ENCODE peak calls at places on chromosomes 4 and X, in six cellular contexts. One of them, this sample, is unnamed.
A peak's percentile ranks its signal among the peaks of the same experiment; 100 is the strongest.

GRCh38 chr4:53714377-53715140 is 123.3 kb upstream of the LNX1 start:
- DNase-seq in GM12891: no peak
- DNase-seq in HepG2: no peak
- DNase-seq in K562: no peak
- DNase-seq in H1: no peak
- DNase-seq in GM12878: no peak
- DNase-seq in this sample: no peak

GRCh38 chr4:142984871-142985585 is 138.9 kb upstream of the INPP4B start:
- DNase-seq in GM12891: no peak
- DNase-seq in HepG2: peak; percentile 23
- DNase-seq in K562: peak; percentile 1
- DNase-seq in H1: peak; percentile 48
- DNase-seq in GM12878: no peak
- DNase-seq in this sample: no peak

GRCh38 chrX:132426695-132427281 is 62.0 kb downstream of the MBNL3 start:
- DNase-seq in GM12891: no peak
- DNase-seq in HepG2: no peak
- DNase-seq in K562: no peak
- DNase-seq in H1: no peak
- DNase-seq in GM12878: no peak
- DNase-seq in this sample: no peak

GRCh38 chr4:118801895-118802575 is 33.9 kb downstream of the SEC24D start:
- DNase-seq in GM12891: no peak
- DNase-seq in HepG2: no peak
- DNase-seq in K562: no peak
- DNase-seq in H1: no peak
- DNase-seq in GM12878: no peak
- DNase-seq in this sample: no peak

GRCh38 chr4:174460684-174461083 is 61.6 kb downstream of the HPGD start:
- DNase-seq in GM12891: no peak
- DNase-seq in HepG2: no peak
- DNase-seq in K562: no peak
- DNase-seq in H1: no peak
- DNase-seq in GM12878: no peak
- DNase-seq in this sample: no peak

GRCh38 chr4:1170156-1170804 is 2.1 kb downstream of the SPON2 start:
- DNase-seq in GM12891: no peak
- DNase-seq in HepG2: no peak
- DNase-seq in K562: no peak
- DNase-seq in H1: no peak
- DNase-seq in GM12878: no peak
- DNase-seq in this sample: no peak

GRCh38 chr4:159142985-159143384 is 40.1 kb downstream of the RAPGEF2 start:
- DNase-seq in GM12891: no peak
- DNase-seq in HepG2: no peak
- DNase-seq in K562: no peak
- DNase-seq in H1: no peak
- DNase-seq in GM12878: no peak
- DNase-seq in this sample: no peak

GRCh38 chrX:141405486-141405877 is 163.2 kb upstream of the SPANXC start:
- DNase-seq in GM12891: no peak
- DNase-seq in HepG2: no peak
- DNase-seq in K562: no peak
- DNase-seq in H1: no peak
- DNase-seq in GM12878: no peak
- DNase-seq in this sample: no peak

GRCh38 chrX:145861818-145862217 is 44.2 kb downstream of the SLITRK2 start:
- DNase-seq in GM12891: no peak
- DNase-seq in HepG2: no peak
- DNase-seq in K562: no peak
- DNase-seq in H1: no peak
- DNase-seq in GM12878: no peak
- DNase-seq in this sample: no peak

GRCh38 chr4:14771504-14772175 is 230.6 kb upstream of the CPEB2 start:
- DNase-seq in GM12891: no peak
- DNase-seq in HepG2: no peak
- DNase-seq in K562: no peak
- DNase-seq in H1: no peak
- DNase-seq in GM12878: no peak
- DNase-seq in this sample: no peak

GRCh38 chr4:127870688-127871087 is 10.0 kb upstream of the PLK4 start:
- DNase-seq in GM12891: no peak
- DNase-seq in HepG2: no peak
- DNase-seq in K562: peak; percentile 70
- DNase-seq in H1: no peak
- DNase-seq in GM12878: no peak
- DNase-seq in this sample: no peak

GRCh38 chr4:6526696-6527095 is 48.3 kb upstream of the MAN2B2 start:
- DNase-seq in GM12891: no peak
- DNase-seq in HepG2: no peak
- DNase-seq in K562: no peak
- DNase-seq in H1: no peak
- DNase-seq in GM12878: no peak
- DNase-seq in this sample: no peak

GRCh38 chrX:10841579-10841978 is 221.2 kb upstream of the MID1 start:
- DNase-seq in GM12891: no peak
- DNase-seq in HepG2: no peak
- DNase-seq in K562: peak; percentile 30
- DNase-seq in H1: no peak
- DNase-seq in GM12878: no peak
- DNase-seq in this sample: no peak

GRCh38 chr4:40308528-40309122 is 26.5 kb upstream of the CHRNA9 start:
- DNase-seq in GM12891: no peak
- DNase-seq in HepG2: no peak
- DNase-seq in K562: no peak
- DNase-seq in H1: no peak
- DNase-seq in GM12878: no peak
- DNase-seq in this sample: no peak

GRCh38 chr4:4328840-4329239 is 38.8 kb downstream of the ZBTB49 start:
- DNase-seq in GM12891: no peak
- DNase-seq in HepG2: no peak
- DNase-seq in K562: no peak
- DNase-seq in H1: no peak
- DNase-seq in GM12878: no peak
- DNase-seq in this sample: no peak

GRCh38 chr4:181662383-181662782 is 580.8 kb upstream of the TENM3 start:
- DNase-seq in GM12891: no peak
- DNase-seq in HepG2: no peak
- DNase-seq in K562: no peak
- DNase-seq in H1: no peak
- DNase-seq in GM12878: no peak
- DNase-seq in this sample: no peak

GRCh38 chr4:140764785-140765392 is 8.7 kb upstream of the TBC1D9 start:
- DNase-seq in GM12891: no peak
- DNase-seq in HepG2: no peak
- DNase-seq in K562: no peak
- DNase-seq in H1: no peak
- DNase-seq in GM12878: no peak
- DNase-seq in this sample: no peak

GRCh38 chr4:180665994-180666818 is 1577.0 kb upstream of the TENM3 start:
- DNase-seq in GM12891: peak; percentile 14
- DNase-seq in HepG2: peak; percentile 47
- DNase-seq in K562: peak; percentile 45
- DNase-seq in H1: no peak
- DNase-seq in GM12878: no peak
- DNase-seq in this sample: peak; percentile 10

GRCh38 chr4:99459546-99460042 is 24.5 kb upstream of the ADH7 start:
- DNase-seq in GM12891: no peak
- DNase-seq in HepG2: no peak
- DNase-seq in K562: no peak
- DNase-seq in H1: no peak
- DNase-seq in GM12878: no peak
- DNase-seq in this sample: no peak

GRCh38 chrX:154309041-154309775 is 13.6 kb downstream of the TKTL1 start:
- DNase-seq in GM12891: no peak
- DNase-seq in HepG2: no peak
- DNase-seq in K562: no peak
- DNase-seq in H1: no peak
- DNase-seq in GM12878: no peak
- DNase-seq in this sample: no peak

GRCh38 chr4:174154455-174154854 is 129.0 kb downstream of the FBXO8 start:
- DNase-seq in GM12891: no peak
- DNase-seq in HepG2: no peak
- DNase-seq in K562: peak; percentile 64
- DNase-seq in H1: no peak
- DNase-seq in GM12878: no peak
- DNase-seq in this sample: no peak

GRCh38 chrX:39836802-39837420 is 260.8 kb downstream of the BCOR start:
- DNase-seq in GM12891: no peak
- DNase-seq in HepG2: no peak
- DNase-seq in K562: no peak
- DNase-seq in H1: no peak
- DNase-seq in GM12878: no peak
- DNase-seq in this sample: no peak

DNA sequence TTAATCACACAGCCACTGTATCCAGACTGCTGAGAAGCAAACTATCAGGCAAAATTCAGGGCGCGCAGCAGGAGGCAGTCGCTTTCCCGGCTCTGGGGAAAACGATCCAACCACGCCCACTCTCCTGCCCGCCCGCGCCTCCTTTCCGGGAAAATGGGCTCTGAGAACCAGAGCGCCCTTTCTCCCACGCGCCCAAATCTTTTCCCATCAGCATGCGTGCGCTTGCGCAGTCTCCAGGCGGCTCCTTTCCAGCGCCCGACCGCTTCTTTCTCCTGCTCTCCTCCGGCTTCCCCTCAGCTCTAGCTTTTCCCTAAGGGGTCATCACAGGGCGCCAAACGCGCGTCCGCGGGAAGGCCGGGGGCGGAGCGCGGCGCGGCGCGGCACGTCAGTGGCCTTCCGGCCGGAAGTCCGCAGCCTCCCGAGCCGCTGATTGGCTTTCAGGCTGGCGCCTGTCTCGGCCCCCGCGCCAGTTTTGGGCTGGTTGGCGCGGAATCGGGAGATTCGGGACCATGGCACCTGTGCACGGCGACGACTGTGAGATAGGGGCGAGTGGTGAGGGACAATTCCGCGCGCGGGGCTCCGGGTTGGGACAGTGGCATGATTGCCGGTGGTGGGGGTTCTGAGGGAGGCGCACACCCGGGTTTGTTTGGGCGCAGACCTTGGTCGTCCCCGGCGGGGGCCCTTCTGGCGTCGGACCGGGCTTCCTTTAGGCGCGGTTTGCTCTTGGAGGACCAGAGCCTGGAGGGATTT is at the start of gene POLA1:
- DNase-seq in GM12891: peak; percentile 70
- DNase-seq in HepG2: peak; percentile 92
- DNase-seq in K562: peak; percentile 96
- DNase-seq in H1: peak; percentile 89
- DNase-seq in GM12878: peak; percentile 55
- DNase-seq in this sample: peak; percentile 73
- TF ChIP-seq POLR2A in GM12891: no peak
- TF ChIP-seq POLR2A in HepG2: peak; percentile 60
- TF ChIP-seq POLR2A in K562: peak; percentile 86
- TF ChIP-seq POLR2A in H1: peak; percentile 85
- TF ChIP-seq POLR2A in GM12878: peak; percentile 84
- TF ChIP-seq POLR2A in this sample: peak; percentile 59

DNA sequence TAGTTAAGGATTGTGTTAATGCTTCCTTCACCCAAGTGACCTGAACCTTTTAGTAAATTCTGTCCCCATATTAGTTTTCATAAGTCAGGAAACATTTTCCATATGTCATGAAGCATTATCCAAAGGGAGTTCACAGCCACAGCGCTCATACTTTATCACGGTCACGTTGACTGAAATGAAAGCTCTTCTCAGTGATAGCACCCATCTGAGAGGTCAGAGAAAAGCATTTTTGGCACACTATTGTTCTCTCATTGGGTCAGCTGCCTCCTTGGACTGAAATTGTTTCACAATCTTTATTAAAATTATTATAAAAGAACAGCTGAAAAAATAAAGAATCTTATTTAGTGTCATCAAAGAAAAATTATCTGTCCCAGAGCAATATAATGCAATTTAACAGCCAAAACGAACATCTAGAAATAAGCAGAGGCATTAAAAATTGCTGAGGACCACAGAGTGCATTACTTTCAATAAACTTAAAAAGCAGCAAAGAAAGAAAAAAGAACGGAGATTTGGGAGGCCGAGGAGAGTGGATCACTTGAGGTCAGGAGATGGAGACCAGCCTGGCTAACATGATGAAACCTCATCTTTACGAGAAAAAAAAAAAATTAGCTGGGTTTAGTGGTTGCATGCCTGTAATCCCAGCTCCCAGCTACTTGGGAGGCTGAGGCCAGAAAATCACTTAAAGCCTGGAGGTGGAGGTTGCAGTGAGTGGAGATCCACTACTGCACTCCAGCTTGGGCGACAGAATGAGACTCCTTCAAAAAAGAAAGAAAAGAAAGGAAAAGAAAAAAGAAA is 680.8 kb upstream of the FAM241A start:
- DNase-seq in GM12891: no peak
- DNase-seq in HepG2: no peak
- DNase-seq in K562: no peak
- DNase-seq in H1: no peak
- DNase-seq in GM12878: no peak
- DNase-seq in this sample: no peak
- TF ChIP-seq TAF1 in GM12891: no peak
- TF ChIP-seq TAF1 in HepG2: no peak
- TF ChIP-seq TAF1 in K562: no peak
- TF ChIP-seq TAF1 in H1: no peak
- TF ChIP-seq TAF1 in GM12878: no peak
- TF ChIP-seq TAF1 in this sample: no peak

DNA sequence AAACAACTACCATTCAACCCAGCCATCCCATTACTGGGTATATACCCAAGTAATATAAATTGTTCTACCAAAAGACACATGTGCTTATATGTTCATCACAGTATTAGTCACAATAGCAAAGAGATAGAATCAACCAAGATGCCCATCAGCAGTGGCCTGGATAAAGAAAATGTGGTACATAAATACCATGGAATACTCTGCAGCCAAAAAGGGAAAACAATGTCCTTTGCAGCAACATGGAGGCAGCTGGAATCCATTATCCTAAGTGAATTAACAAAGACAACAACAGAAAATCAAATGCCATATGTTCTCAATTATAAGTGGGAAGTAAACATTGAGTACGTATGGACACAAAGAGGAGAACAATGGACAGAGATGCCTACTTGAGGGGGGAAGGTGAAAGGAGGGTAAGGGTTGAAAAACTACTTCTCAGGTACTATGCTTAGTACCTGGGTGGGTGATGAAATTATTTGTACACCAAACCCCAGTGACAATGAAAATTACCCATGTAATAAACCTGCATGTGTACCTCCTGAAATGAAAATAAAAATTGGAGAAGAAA is 632.1 kb upstream of the AADAT start:
- DNase-seq in GM12891: no peak
- DNase-seq in HepG2: no peak
- DNase-seq in K562: no peak
- DNase-seq in H1: no peak
- DNase-seq in GM12878: no peak
- DNase-seq in this sample: no peak
- TF ChIP-seq POLR2AphosphoS5 in GM12891: no peak
- TF ChIP-seq POLR2AphosphoS5 in HepG2: no peak
- TF ChIP-seq POLR2AphosphoS5 in K562: no peak
- TF ChIP-seq POLR2AphosphoS5 in H1: no peak
- TF ChIP-seq POLR2AphosphoS5 in GM12878: no peak
- TF ChIP-seq POLR2AphosphoS5 in this sample: no peak

GRCh38 chrX:34656842-34657780 is at the start of gene TMEM47:
- DNase-seq in GM12891: peak; percentile 7
- DNase-seq in HepG2: no peak
- DNase-seq in K562: peak; percentile 34
- DNase-seq in H1: peak; percentile 72
- DNase-seq in GM12878: no peak
- DNase-seq in this sample: no peak
- TF ChIP-seq POLR2A in GM12891: no peak
- TF ChIP-seq POLR2A in HepG2: no peak
- TF ChIP-seq POLR2A in K562: no peak
- TF ChIP-seq POLR2A in H1: peak; percentile 84
- TF ChIP-seq POLR2A in GM12878: no peak
- TF ChIP-seq POLR2A in this sample: no peak

GRCh38 chr4:52670121-52670520 is 11.0 kb upstream of the USP46 start:
- DNase-seq in GM12891: no peak
- DNase-seq in HepG2: peak; percentile 18
- DNase-seq in K562: no peak
- DNase-seq in H1: no peak
- DNase-seq in GM12878: no peak
- DNase-seq in this sample: no peak
- TF ChIP-seq TAF1 in GM12891: no peak
- TF ChIP-seq TAF1 in HepG2: no peak
- TF ChIP-seq TAF1 in K562: no peak
- TF ChIP-seq TAF1 in H1: no peak
- TF ChIP-seq TAF1 in GM12878: no peak
- TF ChIP-seq TAF1 in this sample: no peak

This sample was measured in GM12892.